ENCODE peak calls at places on chromosomes 11 and 22, in nine cellular contexts. One of them, this sample, is unnamed.
A peak's percentile ranks its signal among the peaks of the same experiment; 100 is the strongest.

GRCh38 chr11:17371614-17372013 is 16.8 kb downstream of the KCNJ11 start:
- DNase-seq in stimulated activated CD4-positive, alpha-beta T cell treated with anti-CD3 and anti-CD28 coated beads, Interleukin-15, amount 100 ng/mL, for 1 hour: no peak
- DNase-seq in AG20443: no peak
- DNase-seq in AG08395: no peak
- DNase-seq in tibial nerve: no peak
- DNase-seq in HTR-8/SVneo: no peak
- DNase-seq in NCI-H2107: no peak
- DNase-seq in T-cell: no peak
- DNase-seq in AG04450: no peak
- DNase-seq in this sample: no peak

GRCh38 chr22:41966607-41967240 is 2.5 kb upstream of the SEPTIN3 start:
- DNase-seq in stimulated activated CD4-positive, alpha-beta T cell treated with anti-CD3 and anti-CD28 coated beads, Interleukin-15, amount 100 ng/mL, for 1 hour: no peak
- DNase-seq in AG20443: peak; percentile 85
- DNase-seq in AG08395: peak; percentile 90
- DNase-seq in tibial nerve: peak; percentile 26
- DNase-seq in HTR-8/SVneo: peak; percentile 80
- DNase-seq in NCI-H2107: no peak
- DNase-seq in T-cell: no peak
- DNase-seq in AG04450: peak; percentile 61
- DNase-seq in this sample: peak; percentile 49

GRCh38 chr11:33778682-33779081 is 4.4 kb upstream of the FBXO3 start:
- DNase-seq in stimulated activated CD4-positive, alpha-beta T cell treated with anti-CD3 and anti-CD28 coated beads, Interleukin-15, amount 100 ng/mL, for 1 hour: no peak
- DNase-seq in AG20443: peak; percentile 62
- DNase-seq in AG08395: peak; percentile 70
- DNase-seq in tibial nerve: no peak
- DNase-seq in HTR-8/SVneo: no peak
- DNase-seq in NCI-H2107: no peak
- DNase-seq in T-cell: no peak
- DNase-seq in AG04450: peak; percentile 59
- DNase-seq in this sample: no peak

GRCh38 chr11:3920148-3920852 is 64.8 kb downstream of the STIM1 start:
- DNase-seq in stimulated activated CD4-positive, alpha-beta T cell treated with anti-CD3 and anti-CD28 coated beads, Interleukin-15, amount 100 ng/mL, for 1 hour: peak; percentile 21
- DNase-seq in AG20443: peak; percentile 49
- DNase-seq in AG08395: peak; percentile 38
- DNase-seq in tibial nerve: peak; percentile 74
- DNase-seq in HTR-8/SVneo: no peak
- DNase-seq in NCI-H2107: no peak
- DNase-seq in T-cell: peak; percentile 46
- DNase-seq in AG04450: no peak
- DNase-seq in this sample: peak; percentile 41

GRCh38 chr11:94193288-94193687 is 64.6 kb downstream of the PANX1 start:
- DNase-seq in stimulated activated CD4-positive, alpha-beta T cell treated with anti-CD3 and anti-CD28 coated beads, Interleukin-15, amount 100 ng/mL, for 1 hour: no peak
- DNase-seq in AG20443: peak; percentile 66
- DNase-seq in AG08395: peak; percentile 85
- DNase-seq in tibial nerve: no peak
- DNase-seq in HTR-8/SVneo: no peak
- DNase-seq in NCI-H2107: no peak
- DNase-seq in T-cell: no peak
- DNase-seq in AG04450: no peak
- DNase-seq in this sample: no peak

GRCh38 chr11:36793542-36793926 is 195.5 kb upstream of the RAG2 start:
- DNase-seq in stimulated activated CD4-positive, alpha-beta T cell treated with anti-CD3 and anti-CD28 coated beads, Interleukin-15, amount 100 ng/mL, for 1 hour: no peak
- DNase-seq in AG20443: peak; percentile 16
- DNase-seq in AG08395: no peak
- DNase-seq in tibial nerve: no peak
- DNase-seq in HTR-8/SVneo: no peak
- DNase-seq in NCI-H2107: no peak
- DNase-seq in T-cell: no peak
- DNase-seq in AG04450: no peak
- DNase-seq in this sample: no peak

GRCh38 chr11:2793781-2794418 is 91.7 kb downstream of the CDKN1C start:
- DNase-seq in stimulated activated CD4-positive, alpha-beta T cell treated with anti-CD3 and anti-CD28 coated beads, Interleukin-15, amount 100 ng/mL, for 1 hour: no peak
- DNase-seq in AG20443: no peak
- DNase-seq in AG08395: no peak
- DNase-seq in tibial nerve: no peak
- DNase-seq in HTR-8/SVneo: no peak
- DNase-seq in NCI-H2107: no peak
- DNase-seq in T-cell: no peak
- DNase-seq in AG04450: no peak
- DNase-seq in this sample: no peak

GRCh38 chr11:101913631-101914030 is 1.2 kb upstream of the CEP126 start:
- DNase-seq in stimulated activated CD4-positive, alpha-beta T cell treated with anti-CD3 and anti-CD28 coated beads, Interleukin-15, amount 100 ng/mL, for 1 hour: no peak
- DNase-seq in AG20443: peak; percentile 11
- DNase-seq in AG08395: no peak
- DNase-seq in tibial nerve: no peak
- DNase-seq in HTR-8/SVneo: no peak
- DNase-seq in NCI-H2107: no peak
- DNase-seq in T-cell: no peak
- DNase-seq in AG04450: no peak
- DNase-seq in this sample: no peak

GRCh38 chr22:26617251-26618199 is at the start of gene CRYBB1:
- DNase-seq in stimulated activated CD4-positive, alpha-beta T cell treated with anti-CD3 and anti-CD28 coated beads, Interleukin-15, amount 100 ng/mL, for 1 hour: no peak
- DNase-seq in AG20443: peak; percentile 46
- DNase-seq in AG08395: peak; percentile 33
- DNase-seq in tibial nerve: no peak
- DNase-seq in HTR-8/SVneo: no peak
- DNase-seq in NCI-H2107: no peak
- DNase-seq in T-cell: no peak
- DNase-seq in AG04450: no peak
- DNase-seq in this sample: no peak

GRCh38 chr11:86896486-86896885 is 58.7 kb downstream of the FZD4 start:
- DNase-seq in stimulated activated CD4-positive, alpha-beta T cell treated with anti-CD3 and anti-CD28 coated beads, Interleukin-15, amount 100 ng/mL, for 1 hour: no peak
- DNase-seq in AG20443: peak; percentile 47
- DNase-seq in AG08395: peak; percentile 64
- DNase-seq in tibial nerve: no peak
- DNase-seq in HTR-8/SVneo: no peak
- DNase-seq in NCI-H2107: no peak
- DNase-seq in T-cell: no peak
- DNase-seq in AG04450: peak; percentile 33
- DNase-seq in this sample: no peak

GRCh38 chr11:122517403-122518379 is 137.8 kb upstream of the UBASH3B start:
- DNase-seq in stimulated activated CD4-positive, alpha-beta T cell treated with anti-CD3 and anti-CD28 coated beads, Interleukin-15, amount 100 ng/mL, for 1 hour: no peak
- DNase-seq in AG20443: peak; percentile 27
- DNase-seq in AG08395: no peak
- DNase-seq in tibial nerve: no peak
- DNase-seq in HTR-8/SVneo: no peak
- DNase-seq in NCI-H2107: no peak
- DNase-seq in T-cell: no peak
- DNase-seq in AG04450: no peak
- DNase-seq in this sample: no peak

GRCh38 chr22:48089601-48090331 is 1327.3 kb downstream of the TBC1D22A start:
- DNase-seq in stimulated activated CD4-positive, alpha-beta T cell treated with anti-CD3 and anti-CD28 coated beads, Interleukin-15, amount 100 ng/mL, for 1 hour: no peak
- DNase-seq in AG20443: peak; percentile 87
- DNase-seq in AG08395: peak; percentile 66
- DNase-seq in tibial nerve: peak; percentile 53
- DNase-seq in HTR-8/SVneo: peak; percentile 6
- DNase-seq in NCI-H2107: no peak
- DNase-seq in T-cell: no peak
- DNase-seq in AG04450: no peak
- DNase-seq in this sample: no peak

GRCh38 chr11:111460752-111461305 is 51.4 kb downstream of the BTG4 start:
- DNase-seq in stimulated activated CD4-positive, alpha-beta T cell treated with anti-CD3 and anti-CD28 coated beads, Interleukin-15, amount 100 ng/mL, for 1 hour: no peak
- DNase-seq in AG20443: no peak
- DNase-seq in AG08395: no peak
- DNase-seq in tibial nerve: no peak
- DNase-seq in HTR-8/SVneo: no peak
- DNase-seq in NCI-H2107: no peak
- DNase-seq in T-cell: no peak
- DNase-seq in AG04450: no peak
- DNase-seq in this sample: no peak

GRCh38 chr22:37501610-37502341 is 15.6 kb upstream of the MFNG start:
- DNase-seq in stimulated activated CD4-positive, alpha-beta T cell treated with anti-CD3 and anti-CD28 coated beads, Interleukin-15, amount 100 ng/mL, for 1 hour: no peak
- DNase-seq in AG20443: peak; percentile 85
- DNase-seq in AG08395: peak; percentile 76
- DNase-seq in tibial nerve: peak; percentile 43
- DNase-seq in HTR-8/SVneo: no peak
- DNase-seq in NCI-H2107: no peak
- DNase-seq in T-cell: no peak
- DNase-seq in AG04450: peak; percentile 59
- DNase-seq in this sample: no peak

GRCh38 chr11:68441466-68442230 is 18.9 kb upstream of the PPP6R3 start:
- DNase-seq in stimulated activated CD4-positive, alpha-beta T cell treated with anti-CD3 and anti-CD28 coated beads, Interleukin-15, amount 100 ng/mL, for 1 hour: no peak
- DNase-seq in AG20443: no peak
- DNase-seq in AG08395: no peak
- DNase-seq in tibial nerve: no peak
- DNase-seq in HTR-8/SVneo: no peak
- DNase-seq in NCI-H2107: no peak
- DNase-seq in T-cell: no peak
- DNase-seq in AG04450: no peak
- DNase-seq in this sample: no peak

GRCh38 chr11:37817727-37818270 is 1219.8 kb upstream of the RAG2 start:
- DNase-seq in stimulated activated CD4-positive, alpha-beta T cell treated with anti-CD3 and anti-CD28 coated beads, Interleukin-15, amount 100 ng/mL, for 1 hour: no peak
- DNase-seq in AG20443: no peak
- DNase-seq in AG08395: no peak
- DNase-seq in tibial nerve: no peak
- DNase-seq in HTR-8/SVneo: no peak
- DNase-seq in NCI-H2107: no peak
- DNase-seq in T-cell: no peak
- DNase-seq in AG04450: no peak
- DNase-seq in this sample: no peak

GRCh38 chr22:32378703-32379272 is 21.1 kb downstream of the RFPL3 start:
- DNase-seq in stimulated activated CD4-positive, alpha-beta T cell treated with anti-CD3 and anti-CD28 coated beads, Interleukin-15, amount 100 ng/mL, for 1 hour: no peak
- DNase-seq in AG20443: peak; percentile 38
- DNase-seq in AG08395: peak; percentile 31
- DNase-seq in tibial nerve: no peak
- DNase-seq in HTR-8/SVneo: peak; percentile 30
- DNase-seq in NCI-H2107: no peak
- DNase-seq in T-cell: no peak
- DNase-seq in AG04450: no peak
- DNase-seq in this sample: no peak

GRCh38 chr22:39309881-39310714 is 9.3 kb downstream of the RPL3 start:
- DNase-seq in stimulated activated CD4-positive, alpha-beta T cell treated with anti-CD3 and anti-CD28 coated beads, Interleukin-15, amount 100 ng/mL, for 1 hour: no peak
- DNase-seq in AG20443: no peak
- DNase-seq in AG08395: no peak
- DNase-seq in tibial nerve: no peak
- DNase-seq in HTR-8/SVneo: no peak
- DNase-seq in NCI-H2107: no peak
- DNase-seq in T-cell: no peak
- DNase-seq in AG04450: no peak
- DNase-seq in this sample: no peak

GRCh38 chr11:113168804-113169342 is 145.5 kb upstream of the TTC12 start:
- DNase-seq in stimulated activated CD4-positive, alpha-beta T cell treated with anti-CD3 and anti-CD28 coated beads, Interleukin-15, amount 100 ng/mL, for 1 hour: no peak
- DNase-seq in AG20443: no peak
- DNase-seq in AG08395: no peak
- DNase-seq in tibial nerve: no peak
- DNase-seq in HTR-8/SVneo: no peak
- DNase-seq in NCI-H2107: no peak
- DNase-seq in T-cell: no peak
- DNase-seq in AG04450: no peak
- DNase-seq in this sample: no peak

GRCh38 chr22:22408731-22409696 is 99.5 kb downstream of the ZNF280B start:
- DNase-seq in stimulated activated CD4-positive, alpha-beta T cell treated with anti-CD3 and anti-CD28 coated beads, Interleukin-15, amount 100 ng/mL, for 1 hour: no peak
- DNase-seq in AG20443: peak; percentile 58
- DNase-seq in AG08395: peak; percentile 43
- DNase-seq in tibial nerve: peak; percentile 20
- DNase-seq in HTR-8/SVneo: peak; percentile 19
- DNase-seq in NCI-H2107: peak; percentile 15
- DNase-seq in T-cell: no peak
- DNase-seq in AG04450: no peak
- DNase-seq in this sample: no peak

GRCh38 chr22:46453006-46453828 is 84.2 kb downstream of the CELSR1 start:
- DNase-seq in stimulated activated CD4-positive, alpha-beta T cell treated with anti-CD3 and anti-CD28 coated beads, Interleukin-15, amount 100 ng/mL, for 1 hour: no peak
- DNase-seq in AG20443: no peak
- DNase-seq in AG08395: no peak
- DNase-seq in tibial nerve: no peak
- DNase-seq in HTR-8/SVneo: no peak
- DNase-seq in NCI-H2107: no peak
- DNase-seq in T-cell: no peak
- DNase-seq in AG04450: no peak
- DNase-seq in this sample: no peak

GRCh38 chr11:92413757-92414513 is 189.3 kb downstream of the FAT3 start:
- DNase-seq in stimulated activated CD4-positive, alpha-beta T cell treated with anti-CD3 and anti-CD28 coated beads, Interleukin-15, amount 100 ng/mL, for 1 hour: no peak
- DNase-seq in AG20443: no peak
- DNase-seq in AG08395: no peak
- DNase-seq in tibial nerve: no peak
- DNase-seq in HTR-8/SVneo: no peak
- DNase-seq in NCI-H2107: no peak
- DNase-seq in T-cell: no peak
- DNase-seq in AG04450: no peak
- DNase-seq in this sample: no peak

GRCh38 chr11:72741429-72741833 is 10.8 kb downstream of the ARAP1 start:
- DNase-seq in stimulated activated CD4-positive, alpha-beta T cell treated with anti-CD3 and anti-CD28 coated beads, Interleukin-15, amount 100 ng/mL, for 1 hour: no peak
- DNase-seq in AG20443: no peak
- DNase-seq in AG08395: no peak
- DNase-seq in tibial nerve: no peak
- DNase-seq in HTR-8/SVneo: peak; percentile 72
- DNase-seq in NCI-H2107: no peak
- DNase-seq in T-cell: no peak
- DNase-seq in AG04450: no peak
- DNase-seq in this sample: no peak

GRCh38 chr22:36328635-36329216 is 59.0 kb downstream of the MYH9 start:
- DNase-seq in stimulated activated CD4-positive, alpha-beta T cell treated with anti-CD3 and anti-CD28 coated beads, Interleukin-15, amount 100 ng/mL, for 1 hour: no peak
- DNase-seq in AG20443: no peak
- DNase-seq in AG08395: peak; percentile 40
- DNase-seq in tibial nerve: no peak
- DNase-seq in HTR-8/SVneo: no peak
- DNase-seq in NCI-H2107: no peak
- DNase-seq in T-cell: no peak
- DNase-seq in AG04450: peak; percentile 85
- DNase-seq in this sample: no peak

GRCh38 chr11:554824-555499 is 5.6 kb downstream of the LMNTD2 start:
- DNase-seq in stimulated activated CD4-positive, alpha-beta T cell treated with anti-CD3 and anti-CD28 coated beads, Interleukin-15, amount 100 ng/mL, for 1 hour: peak; percentile 53
- DNase-seq in AG20443: peak; percentile 71
- DNase-seq in AG08395: peak; percentile 49
- DNase-seq in tibial nerve: no peak
- DNase-seq in HTR-8/SVneo: peak; percentile 71
- DNase-seq in NCI-H2107: peak; percentile 84
- DNase-seq in T-cell: peak; percentile 63
- DNase-seq in AG04450: no peak
- DNase-seq in this sample: peak; percentile 73

GRCh38 chr22:26660961-26661578 is 3.7 kb downstream of the MIAT start:
- DNase-seq in stimulated activated CD4-positive, alpha-beta T cell treated with anti-CD3 and anti-CD28 coated beads, Interleukin-15, amount 100 ng/mL, for 1 hour: no peak
- DNase-seq in AG20443: no peak
- DNase-seq in AG08395: no peak
- DNase-seq in tibial nerve: no peak
- DNase-seq in HTR-8/SVneo: no peak
- DNase-seq in NCI-H2107: no peak
- DNase-seq in T-cell: no peak
- DNase-seq in AG04450: no peak
- DNase-seq in this sample: no peak

GRCh38 chr11:22976146-22976545 is 115.9 kb upstream of the CCDC179 start:
- DNase-seq in stimulated activated CD4-positive, alpha-beta T cell treated with anti-CD3 and anti-CD28 coated beads, Interleukin-15, amount 100 ng/mL, for 1 hour: no peak
- DNase-seq in AG20443: no peak
- DNase-seq in AG08395: no peak
- DNase-seq in tibial nerve: no peak
- DNase-seq in HTR-8/SVneo: no peak
- DNase-seq in NCI-H2107: no peak
- DNase-seq in T-cell: no peak
- DNase-seq in AG04450: peak; percentile 64
- DNase-seq in this sample: no peak

GRCh38 chr22:48050836-48051235 is 1288.4 kb downstream of the TBC1D22A start:
- DNase-seq in stimulated activated CD4-positive, alpha-beta T cell treated with anti-CD3 and anti-CD28 coated beads, Interleukin-15, amount 100 ng/mL, for 1 hour: no peak
- DNase-seq in AG20443: no peak
- DNase-seq in AG08395: no peak
- DNase-seq in tibial nerve: no peak
- DNase-seq in HTR-8/SVneo: no peak
- DNase-seq in NCI-H2107: no peak
- DNase-seq in T-cell: no peak
- DNase-seq in AG04450: no peak
- DNase-seq in this sample: no peak

GRCh38 chr11:61912991-61913698 is 4.2 kb downstream of the RAB3IL1 start:
- DNase-seq in stimulated activated CD4-positive, alpha-beta T cell treated with anti-CD3 and anti-CD28 coated beads, Interleukin-15, amount 100 ng/mL, for 1 hour: no peak
- DNase-seq in AG20443: no peak
- DNase-seq in AG08395: no peak
- DNase-seq in tibial nerve: no peak
- DNase-seq in HTR-8/SVneo: no peak
- DNase-seq in NCI-H2107: no peak
- DNase-seq in T-cell: no peak
- DNase-seq in AG04450: no peak
- DNase-seq in this sample: no peak

GRCh38 chr11:68044145-68044813 is 5.5 kb downstream of the TCIRG1 start:
- DNase-seq in stimulated activated CD4-positive, alpha-beta T cell treated with anti-CD3 and anti-CD28 coated beads, Interleukin-15, amount 100 ng/mL, for 1 hour: no peak
- DNase-seq in AG20443: no peak
- DNase-seq in AG08395: no peak
- DNase-seq in tibial nerve: no peak
- DNase-seq in HTR-8/SVneo: no peak
- DNase-seq in NCI-H2107: peak; percentile 46
- DNase-seq in T-cell: no peak
- DNase-seq in AG04450: no peak
- DNase-seq in this sample: no peak

GRCh38 chr11:77198440-77198849 is 70.4 kb downstream of the MYO7A start:
- DNase-seq in stimulated activated CD4-positive, alpha-beta T cell treated with anti-CD3 and anti-CD28 coated beads, Interleukin-15, amount 100 ng/mL, for 1 hour: no peak
- DNase-seq in AG20443: no peak
- DNase-seq in AG08395: no peak
- DNase-seq in tibial nerve: no peak
- DNase-seq in HTR-8/SVneo: peak; percentile 30
- DNase-seq in NCI-H2107: no peak
- DNase-seq in T-cell: no peak
- DNase-seq in AG04450: no peak
- DNase-seq in this sample: no peak